ENCODE peak calls at places on chromosomes 5 and 9, in eight cellular contexts. One of them, this sample, is unnamed.

GRCh38 chr9:69380811-69381210 is 55.8 kb downstream of the ENTREP1 start:
- DNase-seq in AG04449: peak; percentile 16
- DNase-seq in stimulated activated CD4-positive, alpha-beta T cell treated with anti-CD3 and anti-CD28 coated beads, Interleukin-1b, Interleukin-23, amount 100 ng/mL, for 24 hours: no peak
- DNase-seq in stimulated activated CD8-positive, alpha-beta memory T cell treated with anti-CD3 and anti-CD28 coated beads, Interleukin-15, amount 100 ng/mL, for 4 hours: no peak
- DNase-seq in activated naive CD8-positive, alpha-beta T cell treated with anti-CD3 and anti-CD28 coated beads, Interleukin-2, amount 50 U/mL, for 16 hours: no peak
- DNase-seq in tibial nerve: no peak
- DNase-seq in thyroid gland: no peak
- DNase-seq in endodermal cell: no peak
- DNase-seq in this sample: no peak

GRCh38 chr5:100776244-100776643 is 126.8 kb downstream of the ST8SIA4 start:
- DNase-seq in tibial nerve: no peak
- DNase-seq in AG04449: no peak
- DNase-seq in stimulated activated CD8-positive, alpha-beta memory T cell treated with anti-CD3 and anti-CD28 coated beads, Interleukin-15, amount 100 ng/mL, for 4 hours: no peak
- DNase-seq in activated naive CD8-positive, alpha-beta T cell treated with anti-CD3 and anti-CD28 coated beads, Interleukin-2, amount 50 U/mL, for 16 hours: no peak
- DNase-seq in thyroid gland: no peak
- DNase-seq in endodermal cell: no peak
- DNase-seq in stimulated activated CD4-positive, alpha-beta T cell treated with anti-CD3 and anti-CD28 coated beads, Interleukin-1b, Interleukin-23, amount 100 ng/mL, for 24 hours: no peak
- DNase-seq in this sample: no peak

GRCh38 chr9:88713022-88713421 is 178.0 kb downstream of the NXNL2 start:
- DNase-seq in tibial nerve: no peak
- DNase-seq in endodermal cell: no peak
- DNase-seq in stimulated activated CD4-positive, alpha-beta T cell treated with anti-CD3 and anti-CD28 coated beads, Interleukin-1b, Interleukin-23, amount 100 ng/mL, for 24 hours: no peak
- DNase-seq in activated naive CD8-positive, alpha-beta T cell treated with anti-CD3 and anti-CD28 coated beads, Interleukin-2, amount 50 U/mL, for 16 hours: no peak
- DNase-seq in stimulated activated CD8-positive, alpha-beta memory T cell treated with anti-CD3 and anti-CD28 coated beads, Interleukin-15, amount 100 ng/mL, for 4 hours: no peak
- DNase-seq in thyroid gland: no peak
- DNase-seq in AG04449: no peak
- DNase-seq in this sample: no peak

GRCh38 chr9:124473310-124473709 is 23.1 kb downstream of the ADGRD2 start:
- DNase-seq in AG04449: no peak
- DNase-seq in stimulated activated CD4-positive, alpha-beta T cell treated with anti-CD3 and anti-CD28 coated beads, Interleukin-1b, Interleukin-23, amount 100 ng/mL, for 24 hours: no peak
- DNase-seq in activated naive CD8-positive, alpha-beta T cell treated with anti-CD3 and anti-CD28 coated beads, Interleukin-2, amount 50 U/mL, for 16 hours: no peak
- DNase-seq in thyroid gland: no peak
- DNase-seq in stimulated activated CD8-positive, alpha-beta memory T cell treated with anti-CD3 and anti-CD28 coated beads, Interleukin-15, amount 100 ng/mL, for 4 hours: no peak
- DNase-seq in tibial nerve: no peak
- DNase-seq in endodermal cell: no peak
- DNase-seq in this sample: no peak

GRCh38 chr9:127777368-127777960 is 1.0 kb downstream of the SH2D3C start:
- DNase-seq in endodermal cell: no peak
- DNase-seq in stimulated activated CD8-positive, alpha-beta memory T cell treated with anti-CD3 and anti-CD28 coated beads, Interleukin-15, amount 100 ng/mL, for 4 hours: no peak
- DNase-seq in activated naive CD8-positive, alpha-beta T cell treated with anti-CD3 and anti-CD28 coated beads, Interleukin-2, amount 50 U/mL, for 16 hours: no peak
- DNase-seq in tibial nerve: no peak
- DNase-seq in AG04449: no peak
- DNase-seq in stimulated activated CD4-positive, alpha-beta T cell treated with anti-CD3 and anti-CD28 coated beads, Interleukin-1b, Interleukin-23, amount 100 ng/mL, for 24 hours: no peak
- DNase-seq in thyroid gland: no peak
- DNase-seq in this sample: no peak

GRCh38 chr9:38061326-38061947 is 7.6 kb downstream of the SHB start:
- DNase-seq in activated naive CD8-positive, alpha-beta T cell treated with anti-CD3 and anti-CD28 coated beads, Interleukin-2, amount 50 U/mL, for 16 hours: no peak
- DNase-seq in tibial nerve: no peak
- DNase-seq in stimulated activated CD8-positive, alpha-beta memory T cell treated with anti-CD3 and anti-CD28 coated beads, Interleukin-15, amount 100 ng/mL, for 4 hours: no peak
- DNase-seq in stimulated activated CD4-positive, alpha-beta T cell treated with anti-CD3 and anti-CD28 coated beads, Interleukin-1b, Interleukin-23, amount 100 ng/mL, for 24 hours: no peak
- DNase-seq in thyroid gland: no peak
- DNase-seq in endodermal cell: peak; percentile 45
- DNase-seq in AG04449: no peak
- DNase-seq in this sample: no peak

GRCh38 chr5:179495906-179496455 is 54.4 kb upstream of the RUFY1 start:
- DNase-seq in tibial nerve: no peak
- DNase-seq in stimulated activated CD4-positive, alpha-beta T cell treated with anti-CD3 and anti-CD28 coated beads, Interleukin-1b, Interleukin-23, amount 100 ng/mL, for 24 hours: no peak
- DNase-seq in stimulated activated CD8-positive, alpha-beta memory T cell treated with anti-CD3 and anti-CD28 coated beads, Interleukin-15, amount 100 ng/mL, for 4 hours: no peak
- DNase-seq in activated naive CD8-positive, alpha-beta T cell treated with anti-CD3 and anti-CD28 coated beads, Interleukin-2, amount 50 U/mL, for 16 hours: no peak
- DNase-seq in thyroid gland: no peak
- DNase-seq in endodermal cell: no peak
- DNase-seq in AG04449: no peak
- DNase-seq in this sample: no peak

GRCh38 chr5:16492398-16493175 is 27.0 kb upstream of the ZNF622 start:
- DNase-seq in AG04449: peak; percentile 24
- DNase-seq in stimulated activated CD8-positive, alpha-beta memory T cell treated with anti-CD3 and anti-CD28 coated beads, Interleukin-15, amount 100 ng/mL, for 4 hours: no peak
- DNase-seq in thyroid gland: peak; percentile 11
- DNase-seq in activated naive CD8-positive, alpha-beta T cell treated with anti-CD3 and anti-CD28 coated beads, Interleukin-2, amount 50 U/mL, for 16 hours: no peak
- DNase-seq in tibial nerve: no peak
- DNase-seq in endodermal cell: no peak
- DNase-seq in stimulated activated CD4-positive, alpha-beta T cell treated with anti-CD3 and anti-CD28 coated beads, Interleukin-1b, Interleukin-23, amount 100 ng/mL, for 24 hours: no peak
- DNase-seq in this sample: no peak

GRCh38 chr5:64790210-64790609 is 21.5 kb downstream of the CWC27 start:
- DNase-seq in endodermal cell: no peak
- DNase-seq in thyroid gland: no peak
- DNase-seq in tibial nerve: no peak
- DNase-seq in stimulated activated CD4-positive, alpha-beta T cell treated with anti-CD3 and anti-CD28 coated beads, Interleukin-1b, Interleukin-23, amount 100 ng/mL, for 24 hours: no peak
- DNase-seq in stimulated activated CD8-positive, alpha-beta memory T cell treated with anti-CD3 and anti-CD28 coated beads, Interleukin-15, amount 100 ng/mL, for 4 hours: no peak
- DNase-seq in activated naive CD8-positive, alpha-beta T cell treated with anti-CD3 and anti-CD28 coated beads, Interleukin-2, amount 50 U/mL, for 16 hours: no peak
- DNase-seq in AG04449: no peak
- DNase-seq in this sample: no peak